ENCODE peak calls at places on chromosomes 2 and 18, in five cellular contexts. M is NB4, G is AG09309, R is dorsolateral prefrontal cortex, B is right atrium auricular region. X is an unnamed sample.

GRCh38 chr2:103788875-103789715 is 1027.3 kb downstream of the TMEM182 start:
- DNase-seq in R (peak), B (no peak), M (no peak), G (no peak), X (peak)

GRCh38 chr2:6069354-6069753 is 377.2 kb downstream of the SOX11 start:
- DNase-seq in B (no peak), M (no peak), G (no peak), R (no peak), X (no peak)

GRCh38 chr2:3594493-3595281 is at the start of gene COLEC11:
- DNase-seq in M (no peak), B (peak), R (no peak), G (no peak), X (no peak)

GRCh38 chr2:117931266-117931665 is 82.6 kb downstream of the CCDC93 start:
- DNase-seq in M (no peak), B (no peak), G (no peak), R (no peak), X (no peak)

GRCh38 chr2:215527738-215528137 is 91.9 kb upstream of the FN1 start:
- DNase-seq in B (no peak), R (no peak), M (no peak), G (peak), X (no peak)

GRCh38 chr18:33605250-33605649 is 27.2 kb downstream of the ASXL3 start:
- DNase-seq in R (no peak), B (no peak), G (no peak), M (no peak), X (no peak)

GRCh38 chr18:58785870-58786269 is 78.8 kb upstream of the ZNF532 start:
- DNase-seq in R (no peak), B (no peak), M (no peak), G (no peak), X (no peak)

GRCh38 chr2:13106302-13106701 is 389.6 kb downstream of the TRIB2 start:
- DNase-seq in G (no peak), R (no peak), B (no peak), M (peak), X (no peak)

GRCh38 chr2:119696005-119696404 is 17.0 kb downstream of the TMEM177 start:
- DNase-seq in B (no peak), M (no peak), G (no peak), R (no peak), X (no peak)

GRCh38 chr2:162333968-162334367 is 10.0 kb upstream of the GCA start:
- DNase-seq in R (no peak), B (no peak), G (no peak), M (peak), X (no peak)

GRCh38 chr2:110650346-110650745 is 27.5 kb downstream of the BUB1 start:
- DNase-seq in B (no peak), M (no peak), G (no peak), R (peak), X (no peak)

GRCh38 chr2:28952806-28953190 is 28.3 kb upstream of the TOGARAM2 start:
- DNase-seq in B (no peak), G (no peak), M (peak), R (no peak), X (no peak)

GRCh38 chr2:108905906-108906305 is 83.1 kb downstream of the EDAR start:
- DNase-seq in M (no peak), B (peak), R (no peak), G (no peak), X (no peak)

GRCh38 chr2:121570036-121570664 is 39.5 kb downstream of the RNU4ATAC start:
- DNase-seq in B (no peak), G (no peak), R (no peak), M (no peak), X (no peak)

GRCh38 chr2:240983361-240983995 is 14.9 kb upstream of the SNED1 start:
- DNase-seq in G (no peak), M (peak), B (no peak), R (no peak), X (peak)

GRCh38 chr2:12502759-12503158 is 214.0 kb upstream of the TRIB2 start:
- DNase-seq in M (peak), G (peak), R (no peak), B (no peak), X (no peak)

GRCh38 chr18:22494771-22495170 is 77.1 kb upstream of the CTAGE1 start:
- DNase-seq in B (no peak), G (no peak), R (no peak), M (no peak), X (no peak)

GRCh38 chr18:3985030-3985429 is 470.1 kb downstream of the DLGAP1 start:
- DNase-seq in B (no peak), R (no peak), G (no peak), M (no peak), X (no peak)

GRCh38 chr18:57439617-57439975 is 4.4 kb downstream of the ONECUT2 start:
- DNase-seq in G (no peak), R (no peak), B (no peak), M (no peak), X (no peak)

GRCh38 chr18:41389936-41390667 is 564.9 kb upstream of the PIK3C3 start:
- DNase-seq in R (no peak), G (no peak), B (no peak), M (no peak), X (no peak)

GRCh38 chr2:75788154-75788553 is 77.4 kb upstream of the GCFC2 start:
- DNase-seq in B (no peak), G (no peak), R (no peak), M (no peak), X (peak)

GRCh38 chr2:9993490-9994165 is 42.1 kb downstream of the GRHL1 start:
- DNase-seq in R (no peak), B (no peak), M (no peak), G (no peak), X (no peak)

GRCh38 chr18:50749421-50749820 is 70.4 kb downstream of the MRO start:
- DNase-seq in G (no peak), M (no peak), R (no peak), B (peak), X (no peak)

GRCh38 chr2:127096718-127097470 is 10.1 kb downstream of the BIN1 start:
- DNase-seq in M (no peak), B (no peak), R (no peak), G (no peak), X (no peak)

GRCh38 chr2:94759211-94759610 is 112.0 kb upstream of the TEKT4 start:
- DNase-seq in M (peak), B (peak), R (no peak), G (no peak), X (no peak)

GRCh38 chr2:61814761-61815160 is 39.1 kb downstream of the FAM161A start:
- DNase-seq in R (no peak), G (no peak), M (no peak), B (no peak), X (no peak)

GRCh38 chr2:181891966-181892794 is 650 bp downstream of the ITPRID2 start:
- DNase-seq in G (no peak), R (peak), B (peak), M (peak), X (peak)

GRCh38 chr2:237414056-237414661 is at the start of gene COL6A3:
- DNase-seq in B (peak), R (no peak), G (peak), M (no peak), X (peak)

GRCh38 chr2:6526093-6526824 is 339.4 kb downstream of the CMPK2 start:
- DNase-seq in B (no peak), M (peak), R (no peak), G (no peak), X (peak)

GRCh38 chr2:55134316-55134706 is 84.1 kb upstream of the RTN4 start:
- DNase-seq in B (no peak), R (no peak), M (peak), G (no peak), X (no peak)

GRCh38 chr2:68318686-68319396 is 908 bp downstream of the CNRIP1 start:
- DNase-seq in B (no peak), R (peak), G (no peak), M (no peak), X (no peak)

GRCh38 chr18:14922965-14923565 is 175.1 kb downstream of the ANKRD30B start:
- DNase-seq in G (no peak), B (peak), R (no peak), M (no peak), X (no peak)

GRCh38 chr2:11103984-11104793 is 51.1 kb upstream of the SLC66A3 start:
- DNase-seq in B (no peak), M (no peak), R (no peak), G (no peak), X (no peak)

GRCh38 chr2:19648583-19648982 is 253.2 kb downstream of the TTC32 start:
- DNase-seq in G (peak), B (no peak), R (no peak), M (no peak), X (no peak)

GRCh38 chr2:108934583-108935230 is 54.3 kb downstream of the EDAR start:
- DNase-seq in G (no peak), R (no peak), M (no peak), B (no peak), X (no peak)

GRCh38 chr18:79590191-79591039 is 89.2 kb upstream of the CTDP1 start:
- DNase-seq in B (no peak), M (no peak), G (no peak), R (peak), X (no peak)

GRCh38 chr18:3138274-3138975 is 81.3 kb downstream of the MYOM1 start:
- DNase-seq in B (no peak), M (no peak), R (no peak), G (no peak), X (no peak)

GRCh38 chr2:168233726-168234406 is 13.5 kb downstream of the STK39 start:
- DNase-seq in M (no peak), G (no peak), B (no peak), R (no peak), X (no peak)

GRCh38 chr2:4618141-4618540 is 914.8 kb downstream of the DCDC2C start:
- DNase-seq in G (no peak), R (no peak), B (no peak), M (no peak), X (no peak)

GRCh38 chr2:4618630-4619228 is 915.4 kb downstream of the DCDC2C start:
- DNase-seq in R (no peak), B (no peak), M (no peak), G (no peak), X (no peak)
- H3K4me3 ChIP-seq in R (no peak), B (no peak), M (no peak), G (no peak), X (no peak)

GRCh38 chr18:36212301-36212977 is 25.1 kb downstream of the MOCOS start:
- DNase-seq in G (no peak), B (no peak), R (no peak), M (no peak), X (no peak)
- TF ChIP-seq CTCF in G (no peak), B (no peak), R (no peak), M (no peak), X (no peak)

DNA sequence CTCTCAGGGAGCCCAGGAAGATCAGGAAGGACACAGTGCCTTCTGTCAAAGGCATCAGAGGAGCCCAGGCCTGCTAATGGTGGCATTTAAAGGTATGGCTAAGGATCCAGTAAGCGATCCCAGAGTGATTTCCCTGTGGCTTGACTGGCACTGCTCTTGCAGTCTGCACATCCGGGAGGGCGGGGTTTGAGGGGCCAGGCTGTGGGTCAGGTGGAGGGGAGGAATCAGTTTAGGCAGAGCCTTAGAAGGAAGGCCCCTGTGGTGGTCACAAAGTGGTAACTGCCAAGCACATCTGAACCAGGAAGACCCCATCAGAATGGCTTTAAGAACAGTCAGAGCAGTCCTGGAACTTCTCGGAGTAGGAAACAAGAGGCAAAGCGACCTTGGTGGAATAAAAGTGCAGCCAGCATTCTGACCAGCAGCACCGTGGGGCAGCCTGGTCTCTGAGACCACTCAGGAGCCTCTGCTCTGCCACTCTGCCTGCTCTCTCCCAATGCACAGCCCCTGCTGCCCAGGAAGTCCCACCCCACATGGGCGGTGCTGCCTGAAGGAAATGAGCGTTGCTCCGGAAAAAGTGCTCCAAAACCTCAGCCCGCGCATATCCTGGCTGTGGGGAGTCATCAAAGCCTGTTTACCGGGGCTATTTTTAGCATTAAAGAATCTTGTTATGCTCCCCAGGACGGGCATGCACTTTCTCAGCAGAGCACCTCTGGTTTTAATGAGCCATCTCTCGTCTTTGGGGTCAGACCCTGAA is 54.4 kb downstream of the EPAS1 start:
- DNase-seq in M (no peak), R (no peak), G (no peak), B (no peak), X (peak)
- H3K4me3 ChIP-seq in M (no peak), R (no peak), G (no peak), B (no peak), X (no peak)

GRCh38 chr2:26464390-26465265 is 13.3 kb downstream of the OTOF start:
- DNase-seq in G (no peak), R (peak), M (no peak), B (no peak), X (no peak)

GRCh38 chr2:26462100-26462499 is 15.8 kb downstream of the OTOF start:
- DNase-seq in B (no peak), R (peak), M (no peak), G (no peak), X (no peak)

GRCh38 chr2:26461601-26462023 is 16.3 kb downstream of the OTOF start:
- DNase-seq in G (no peak), R (peak), B (no peak), M (no peak), X (no peak)

GRCh38 chr2:26463252-26464207 is 14.4 kb downstream of the OTOF start:
- DNase-seq in G (no peak), R (peak), M (no peak), B (no peak), X (no peak)

GRCh38 chr2:26462511-26463251 is 15.2 kb downstream of the OTOF start:
- DNase-seq in B (no peak), M (peak), R (peak), G (peak), X (peak)
- TF ChIP-seq CTCF in B (peak), M (peak), R (peak), G (peak), X (peak)

GRCh38 chr2:150023044-150023443 is 435.5 kb upstream of the MMADHC start:
- DNase-seq in B (no peak), R (no peak), G (no peak), M (no peak), X (no peak)

GRCh38 chr2:150030440-150030839 is 442.9 kb upstream of the MMADHC start:
- DNase-seq in M (no peak), R (no peak), B (no peak), G (no peak), X (no peak)

GRCh38 chr2:150023663-150024062 is 436.1 kb upstream of the MMADHC start:
- DNase-seq in B (no peak), M (no peak), G (no peak), R (no peak), X (no peak)

GRCh38 chr2:150028337-150028736 is 440.8 kb upstream of the MMADHC start:
- DNase-seq in M (no peak), B (no peak), G (no peak), R (no peak), X (no peak)

GRCh38 chr2:150027164-150027563 is 439.6 kb upstream of the MMADHC start:
- DNase-seq in R (no peak), M (no peak), G (no peak), B (no peak), X (no peak)
- H3K4me3 ChIP-seq in R (no peak), M (no peak), G (no peak), B (no peak), X (no peak)

X was measured in body of pancreas.